ENCODE peak calls at places on chromosomes 1 and 21, in six cellular contexts. J is mucosa of descending colon, M is OCI-LY7, T is neural progenitor cell, C is endothelial cell of umbilical vein, N is GM12865. Q is an unnamed sample.
A peak's percentile ranks its signal among the peaks of the same experiment; 100 is the strongest.

GRCh38 chr1:14738235-14738634 is 139.8 kb downstream of the KAZN start:
- DNase-seq in J (no peak), M (peak; percentile 26), T (no peak), C (no peak), N (no peak), Q (no peak)

GRCh38 chr1:27536767-27537166 is 46.8 kb upstream of the WASF2 start:
- DNase-seq in J (no peak), M (no peak), T (peak; percentile 79), C (no peak), N (no peak), Q (peak; percentile 74)

GRCh38 chr1:211606327-211606913 is 27.5 kb upstream of the SLC30A1 start:
- DNase-seq in J (no peak), M (no peak), T (no peak), C (no peak), N (peak; percentile 75), Q (no peak)

GRCh38 chr21:44927587-44928461 is 7.1 kb upstream of the ITGB2 start:
- DNase-seq in J (peak; percentile 91), M (peak; percentile 73), T (no peak), C (no peak), N (peak; percentile 89), Q (peak; percentile 89)

GRCh38 chr1:218671573-218671972 is 326.4 kb downstream of the TGFB2 start:
- DNase-seq in J (no peak), M (no peak), T (peak; percentile 17), C (peak; percentile 79), N (no peak), Q (no peak)

GRCh38 chr1:27968692-27969091 is 8.9 kb downstream of the XKR8 start:
- DNase-seq in J (no peak), M (no peak), T (no peak), C (no peak), N (no peak), Q (peak; percentile 90)

GRCh38 chr1:222347627-222348026 is 200.3 kb downstream of the HHIPL2 start:
- DNase-seq in J (no peak), M (no peak), T (no peak), C (no peak), N (no peak), Q (no peak)

GRCh38 chr1:214491468-214492120 is 59.8 kb downstream of the PTPN14 start:
- DNase-seq in J (no peak), M (no peak), T (no peak), C (no peak), N (peak; percentile 3), Q (no peak)

GRCh38 chr1:14685078-14685477 is 86.6 kb downstream of the KAZN start:
- DNase-seq in J (no peak), M (no peak), T (no peak), C (no peak), N (no peak), Q (no peak)

GRCh38 chr1:34681481-34682451 is 73.1 kb upstream of the GJB5 start:
- DNase-seq in J (no peak), M (peak; percentile 47), T (peak; percentile 62), C (peak; percentile 46), N (peak; percentile 54), Q (peak; percentile 39)

GRCh38 chr1:167120899-167121298 is 27.0 kb downstream of the STYXL2 start:
- DNase-seq in J (no peak), M (no peak), T (no peak), C (no peak), N (no peak), Q (no peak)
- H3K4me3 ChIP-seq in J (no peak overlapping the region), M (no peak overlapping the region), T (peak overlapping the region; percentile 44), C (no peak overlapping the region), N (no peak overlapping the region), Q (no peak overlapping the region)

GRCh38 chr1:87084247-87084836 is 169.9 kb downstream of the HS2ST1 start:
- DNase-seq in J (no peak), M (peak; percentile 77), T (peak; percentile 12), C (peak; percentile 41), N (peak; percentile 38), Q (no peak)
- TF ChIP-seq CTCF in J (no peak), M (peak; percentile 86), T (peak; percentile 61), C (no peak), N (peak; percentile 21), Q (peak; percentile 47)

GRCh38 chr1:157993179-157994080 is at the start of gene KIRREL1:
- DNase-seq in J (no peak), M (no peak), T (peak; percentile 76), C (peak; percentile 74), N (no peak), Q (peak; percentile 61)

GRCh38 chr1:157992813-157993178 is 649 bp upstream of the KIRREL1 start:
- DNase-seq in J (no peak), M (no peak), T (no peak), C (no peak), N (no peak), Q (no peak)

GRCh38 chr1:157995575-157996169 is 2.2 kb downstream of the KIRREL1 start:
- DNase-seq in J (no peak), M (no peak), T (no peak), C (no peak), N (no peak), Q (no peak)

GRCh38 chr1:157994081-157994581 is 686 bp downstream of the KIRREL1 start:
- DNase-seq in J (no peak), M (no peak), T (no peak), C (peak; percentile 25), N (no peak), Q (no peak)

DNA sequence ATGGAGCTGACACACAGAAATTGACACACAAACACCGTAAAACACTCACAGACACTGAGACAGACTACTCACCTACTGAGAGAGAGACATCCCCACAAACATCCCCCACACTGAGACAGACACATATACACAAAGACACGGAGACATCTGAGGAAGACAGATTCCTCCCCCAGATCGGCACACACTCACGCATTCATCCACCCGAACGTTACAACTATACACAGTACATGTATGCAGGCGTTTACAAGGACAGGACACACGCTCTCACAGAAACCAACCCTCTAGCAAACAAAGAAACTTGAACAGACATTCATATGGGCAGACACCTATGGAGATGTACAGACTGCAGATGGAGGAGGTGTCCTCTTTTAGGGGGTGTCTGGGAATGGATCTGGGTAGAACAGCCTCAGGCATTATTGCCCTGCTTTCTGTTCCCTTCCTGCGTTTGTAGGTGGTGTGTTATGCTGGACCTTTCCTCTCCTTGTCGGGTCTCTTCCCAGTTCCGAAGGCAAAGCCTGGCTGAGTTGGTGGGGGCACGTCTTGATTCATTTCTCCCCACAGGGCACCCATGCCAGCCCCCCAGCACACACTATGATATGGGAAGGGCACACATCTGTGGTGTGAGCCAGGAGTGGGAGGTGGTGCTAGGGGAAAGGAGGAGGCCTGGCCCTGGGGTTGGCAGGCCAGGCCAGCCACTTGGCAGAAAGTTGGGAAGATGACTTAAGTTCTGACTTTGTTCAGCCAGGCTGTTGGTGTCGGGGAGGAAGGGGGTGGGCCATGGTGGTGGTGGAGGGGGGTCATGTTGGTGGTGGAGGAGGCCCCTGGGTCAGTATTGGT is 1.5 kb downstream of the KIRREL1 start:
- DNase-seq in J (no peak), M (no peak), T (no peak), C (peak; percentile 51), N (no peak), Q (peak; percentile 34)
- H3K4me3 ChIP-seq in J (no peak overlapping the region), M (no peak overlapping the region), T (peak overlapping the region; percentile 90), C (peak overlapping the region; percentile 20), N (no peak overlapping the region), Q (peak overlapping the region; percentile 85)

DNA sequence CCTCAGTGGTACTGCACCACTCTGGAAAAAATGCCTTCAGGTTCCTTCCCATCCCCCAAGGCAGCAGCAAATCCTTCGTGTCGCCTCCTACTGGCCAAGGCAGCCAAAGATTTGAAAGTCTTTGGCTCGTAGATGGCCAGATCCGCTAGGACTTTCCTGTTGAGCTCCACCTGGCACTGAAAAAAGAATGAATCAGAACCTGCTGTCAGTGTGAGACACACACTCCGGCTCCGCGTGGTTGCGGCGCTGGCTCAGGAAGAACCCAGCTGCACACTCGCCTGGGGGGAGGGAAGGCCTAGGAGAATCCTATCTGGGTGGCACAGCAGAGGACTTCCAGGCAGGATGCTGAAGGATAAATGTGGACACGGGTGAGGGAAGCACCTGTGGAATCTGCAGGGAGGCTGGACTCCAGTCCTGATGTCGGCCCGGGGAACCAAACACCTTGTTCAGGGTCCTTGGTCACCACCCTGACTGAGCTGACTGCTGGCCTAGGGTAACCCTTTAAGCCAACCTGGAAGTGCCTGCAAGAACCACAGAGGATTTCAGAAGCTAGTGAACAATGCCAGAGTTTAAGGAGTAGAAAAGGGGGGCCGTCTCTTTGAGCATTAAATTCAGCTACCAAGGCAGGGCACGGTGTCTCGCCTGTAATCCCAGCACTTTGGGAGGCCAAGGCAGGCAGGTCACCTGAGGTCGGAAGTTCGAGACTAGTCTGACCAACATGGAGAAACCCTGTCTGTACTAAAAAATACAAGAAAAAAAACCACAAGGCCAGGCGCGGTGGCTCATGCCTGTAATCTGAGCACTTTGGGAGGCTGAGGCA is 3.2 kb upstream of the CCNL2 start:
- DNase-seq in J (no peak), M (peak; percentile 40), T (peak; percentile 77), C (peak; percentile 62), N (peak; percentile 64), Q (peak; percentile 58)
- TF ChIP-seq CTCF in J (peak; percentile 13), M (peak; percentile 78), T (peak; percentile 67), C (peak; percentile 61), N (peak; percentile 76), Q (peak; percentile 73)

DNA sequence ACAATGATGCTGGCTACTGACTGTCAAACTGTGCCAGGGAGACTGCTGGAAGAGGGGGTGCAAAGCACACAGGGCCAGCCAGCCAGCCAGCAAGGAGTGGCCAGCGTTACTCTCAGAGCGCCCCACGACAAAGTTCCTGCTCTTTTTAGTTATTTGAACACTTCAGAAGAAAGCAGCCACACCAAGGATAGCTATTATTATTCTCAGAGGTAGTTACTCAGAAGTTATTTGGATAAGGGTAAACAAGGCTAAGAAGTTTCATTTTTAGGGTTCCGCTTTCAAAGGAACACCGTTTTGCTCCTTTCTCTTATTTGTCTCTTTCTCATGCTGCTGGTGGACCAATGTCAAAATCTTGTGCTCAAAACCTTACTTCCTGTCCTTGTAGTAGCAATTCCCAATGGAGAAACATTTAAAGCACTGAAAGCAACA is 59.9 kb downstream of the VANGL2 start:
- DNase-seq in J (no peak), M (no peak), T (no peak), C (no peak), N (peak; percentile 70), Q (no peak)
- H3K4me3 ChIP-seq in J (no peak overlapping the region), M (no peak overlapping the region), T (no peak overlapping the region), C (no peak overlapping the region), N (peak overlapping the region; percentile 36), Q (no peak overlapping the region)

DNA sequence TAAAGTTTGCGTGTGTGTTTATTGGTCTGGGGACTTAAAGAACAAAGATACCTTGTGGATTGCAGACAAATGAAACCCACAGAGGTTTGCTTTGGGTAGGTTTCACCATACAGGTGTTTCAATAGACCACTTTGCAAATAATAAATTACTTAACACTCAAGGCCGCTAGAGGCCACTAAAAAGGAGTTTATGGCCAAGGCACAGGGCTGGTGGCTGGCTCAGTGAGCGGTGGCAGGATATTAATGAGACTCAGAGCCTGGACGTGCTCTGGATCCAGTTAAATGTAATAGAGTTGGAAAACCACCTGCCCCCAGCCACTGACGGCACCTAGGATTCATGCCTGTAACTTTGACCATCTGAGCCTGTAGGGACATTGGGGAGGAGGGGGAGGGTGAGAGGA is 44.5 kb downstream of the LRRC38 start:
- DNase-seq in J (no peak), M (peak; percentile 65), T (peak; percentile 43), C (no peak), N (peak; percentile 19), Q (no peak)
- TF ChIP-seq CTCF in J (no peak), M (peak; percentile 77), T (peak; percentile 47), C (no peak), N (peak; percentile 3), Q (no peak)

GRCh38 chr1:19179597-19180271 is 30.3 kb downstream of the UBR4 start:
- DNase-seq in J (no peak), M (peak; percentile 19), T (peak; percentile 20), C (peak; percentile 39), N (peak; percentile 38), Q (no peak)
- H3K4me3 ChIP-seq in J (no peak overlapping the region), M (no peak overlapping the region), T (no peak overlapping the region), C (no peak overlapping the region), N (no peak overlapping the region), Q (no peak overlapping the region)

Q was measured in mammary epithelial cell.